ENCODE peak calls at places on chromosomes 2 and 18, in ten cellular contexts. R is esophagus squamous epithelium; W is IMR-90; U is left ventricle myocardium inferior; B is heart left ventricle; H is epithelial cell of esophagus; N is CD8-positive, alpha-beta T cell; D is bronchial epithelial cell; X is fibroblast of lung; I is cardiac fibroblast. Z is an unnamed sample.

GRCh38 chr2:100011272-100011711 is 131.1 kb downstream of the AFF3 start:
- DNase-seq in R (no peak), W (peak), U (no peak), B (no peak), H (no peak), N (no peak), D (no peak), X (peak), I (peak), Z (peak)

GRCh38 chr2:120750488-120751210 is 15.0 kb downstream of the GLI2 start:
- DNase-seq in R (no peak), W (peak), U (no peak), B (no peak), H (no peak), N (no peak), D (no peak), X (no peak), I (no peak), Z (no peak)

GRCh38 chr18:48571619-48572384 is 33.0 kb downstream of the CTIF start:
- DNase-seq in R (no peak), W (no peak), U (no peak), B (no peak), H (no peak), N (no peak), D (no peak), X (no peak), I (peak), Z (no peak)

GRCh38 chr2:109722026-109722425 is 72.1 kb upstream of the RGPD5 start:
- DNase-seq in R (no peak), W (no peak), U (peak), B (no peak), H (peak), N (no peak), D (peak), X (no peak), I (peak), Z (no peak)

GRCh38 chr18:32287249-32287648 is 97.4 kb downstream of the MEP1B start:
- DNase-seq in R (no peak), W (no peak), U (no peak), B (no peak), H (no peak), N (no peak), D (no peak), X (no peak), I (no peak), Z (no peak)

GRCh38 chr18:36187138-36187825 is at the start of gene MOCOS:
- DNase-seq in R (no peak), W (peak), U (peak), B (peak), H (peak), N (no peak), D (peak), X (peak), I (peak), Z (peak)

GRCh38 chr2:108855194-108855593 is 68.6 kb downstream of the CCDC138 start:
- DNase-seq in R (no peak), W (peak), U (no peak), B (no peak), H (peak), N (no peak), D (peak), X (peak), I (peak), Z (no peak)

GRCh38 chr2:158025263-158025996 is 76.2 kb upstream of the UPP2 start:
- DNase-seq in R (no peak), W (peak), U (no peak), B (no peak), H (no peak), N (no peak), D (no peak), X (peak), I (peak), Z (peak)

GRCh38 chr18:69523582-69523981 is 122.9 kb downstream of the DOK6 start:
- DNase-seq in R (no peak), W (no peak), U (no peak), B (no peak), H (no peak), N (no peak), D (no peak), X (no peak), I (no peak), Z (no peak)

GRCh38 chr2:86028763-86029381 is 76.8 kb downstream of the POLR1A start:
- DNase-seq in R (no peak), W (no peak), U (peak), B (peak), H (no peak), N (no peak), D (no peak), X (no peak), I (peak), Z (no peak)

GRCh38 chr2:168848220-168848619 is 42.0 kb downstream of the SPC25 start:
- DNase-seq in R (no peak), W (no peak), U (no peak), B (no peak), H (no peak), N (no peak), D (no peak), X (no peak), I (no peak), Z (no peak)

DNA sequence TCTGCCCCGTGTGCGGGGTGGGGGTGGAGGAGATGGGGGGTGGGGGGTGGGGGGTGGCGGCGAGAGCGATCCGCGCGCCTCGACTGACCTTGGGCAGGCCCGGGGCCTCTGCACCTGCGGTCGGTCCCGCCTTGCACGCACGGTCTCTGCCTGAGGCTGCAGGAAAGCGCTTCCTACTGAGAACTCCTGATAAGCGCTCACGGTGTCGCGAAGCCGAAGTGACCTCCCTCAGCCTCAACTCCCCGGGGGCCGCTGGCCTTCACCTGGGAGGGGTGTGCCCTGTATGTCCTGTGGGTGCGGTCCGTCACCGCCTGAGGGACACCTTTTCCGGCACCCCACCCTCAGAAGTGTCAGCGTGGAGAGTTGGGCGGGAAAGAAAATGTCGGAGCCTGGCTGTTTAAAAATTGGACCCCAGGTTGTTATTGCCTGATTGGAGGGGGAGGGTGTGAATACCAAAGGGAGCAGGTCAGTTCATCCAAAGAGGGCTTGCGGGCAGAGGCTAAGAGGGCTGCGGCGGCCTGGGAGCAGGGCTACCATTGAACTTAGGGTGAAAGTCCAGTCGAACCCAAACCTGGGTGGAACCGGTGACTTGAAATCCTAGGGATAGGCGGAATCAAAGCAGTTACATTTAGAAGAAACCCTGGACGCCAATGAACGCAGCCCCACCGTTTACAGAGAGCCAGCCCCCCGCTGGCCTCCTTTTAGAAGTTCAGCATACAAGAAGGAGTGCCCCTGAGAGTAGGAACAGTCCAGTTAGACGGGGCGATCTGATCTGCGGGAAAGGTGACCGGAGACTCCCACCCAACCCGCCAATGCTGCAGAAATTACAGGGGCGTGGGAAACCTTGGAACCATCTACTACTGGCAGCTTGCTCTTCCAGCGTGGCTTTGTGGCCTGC is 1.2 kb downstream of the MAL start:
- DNase-seq in R (no peak), W (no peak), U (no peak), B (no peak), H (no peak), N (no peak), D (no peak), X (no peak), I (no peak), Z (no peak)
- H3K4me3 ChIP-seq in R (peak), W (no peak), U (peak), B (peak), H (no peak), N (peak), D (no peak), X (no peak), I (no peak), Z (no peak)

DNA sequence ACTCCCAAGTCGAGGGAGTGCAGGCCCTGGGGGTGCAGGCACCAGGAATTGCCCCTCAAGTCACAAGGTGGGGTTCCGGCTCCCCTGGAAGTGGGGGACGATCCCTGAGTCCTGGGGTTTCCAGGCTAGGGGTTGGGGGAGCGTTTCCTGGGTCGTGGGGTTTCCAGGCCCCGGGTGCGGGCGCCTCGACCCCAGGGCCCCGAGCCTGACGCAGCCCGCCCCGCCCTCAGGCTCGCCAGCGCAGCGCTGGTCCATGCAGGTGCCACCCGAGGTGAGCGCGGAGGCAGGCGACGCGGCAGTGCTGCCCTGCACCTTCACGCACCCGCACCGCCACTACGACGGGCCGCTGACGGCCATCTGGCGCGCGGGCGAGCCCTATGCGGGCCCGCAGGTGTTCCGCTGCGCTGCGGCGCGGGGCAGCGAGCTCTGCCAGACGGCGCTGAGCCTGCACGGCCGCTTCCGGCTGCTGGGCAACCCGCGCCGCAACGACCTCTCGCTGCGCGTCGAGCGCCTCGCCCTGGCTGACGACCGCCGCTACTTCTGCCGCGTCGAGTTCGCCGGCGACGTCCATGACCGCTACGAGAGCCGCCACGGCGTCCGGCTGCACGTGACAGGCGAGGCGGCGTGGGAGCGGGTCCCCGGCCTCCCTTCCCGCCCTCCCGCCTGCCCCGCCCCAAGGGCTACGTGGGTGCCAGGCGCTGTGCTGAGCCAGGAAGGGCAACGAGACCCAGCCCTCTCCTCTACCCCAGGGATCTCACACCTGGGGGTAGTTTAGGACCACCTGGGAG is 12.0 kb downstream of the SIGLEC15 start:
- DNase-seq in R (no peak), W (no peak), U (peak), B (peak), H (peak), N (no peak), D (peak), X (peak), I (peak), Z (no peak)
- H3K4me3 ChIP-seq in R (no peak), W (no peak), U (peak), B (peak), H (no peak), N (peak), D (peak), X (peak), I (no peak), Z (peak)

DNA sequence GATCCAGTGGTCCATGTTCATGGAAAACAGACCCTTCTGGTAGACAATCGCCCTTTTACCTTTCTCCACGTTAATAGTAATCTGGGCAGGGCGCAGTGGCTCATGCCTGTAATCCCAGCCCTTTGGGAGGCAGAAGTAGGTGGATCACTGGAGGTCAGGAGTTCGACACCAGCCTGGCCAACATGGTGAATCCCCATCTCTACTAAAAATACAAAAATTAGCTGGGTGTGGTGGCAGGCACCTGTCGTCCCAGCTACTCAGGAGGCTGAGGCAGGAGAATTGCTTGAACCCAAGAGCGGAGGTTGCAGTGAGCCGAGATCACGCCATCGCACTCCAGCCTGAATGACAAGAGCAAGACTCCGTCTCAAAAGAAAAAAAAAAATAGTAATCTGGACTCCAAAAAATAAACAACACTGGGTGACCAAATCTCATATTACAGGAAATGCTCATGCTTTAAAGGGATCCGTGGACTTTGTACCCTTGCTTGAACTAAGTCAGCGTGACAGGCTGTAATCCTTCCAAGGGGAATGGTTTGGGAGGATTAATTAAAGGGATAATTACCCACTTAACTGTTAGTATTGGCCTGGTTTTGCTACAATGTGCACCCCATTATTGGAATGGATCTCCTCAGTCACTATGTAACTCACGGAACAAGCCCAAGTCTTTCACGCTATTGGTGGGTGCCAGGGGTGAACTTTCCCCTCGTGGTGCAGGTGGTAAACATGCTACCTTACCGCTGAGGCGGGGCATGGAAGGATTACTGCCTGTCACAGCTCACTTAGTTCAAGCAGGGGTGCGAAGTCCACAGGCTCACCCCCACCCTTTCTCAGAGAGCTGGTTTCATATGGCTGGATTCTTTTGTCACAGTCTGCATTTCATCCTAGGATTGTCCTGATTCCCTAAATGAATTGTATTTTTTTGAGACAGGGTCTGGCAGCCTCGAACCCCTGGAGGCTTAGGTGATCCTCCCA is 36.7 kb downstream of the PROC start:
- DNase-seq in R (no peak), W (no peak), U (no peak), B (no peak), H (no peak), N (no peak), D (no peak), X (peak), I (no peak), Z (no peak)
- H3K4me3 ChIP-seq in R (no peak), W (no peak), U (no peak), B (no peak), H (no peak), N (no peak), D (no peak), X (no peak), I (no peak), Z (no peak)

GRCh38 chr18:42447688-42448087 is 492.7 kb downstream of the PIK3C3 start:
- DNase-seq in R (no peak), W (no peak), U (no peak), B (no peak), H (no peak), N (no peak), D (no peak), X (no peak), I (no peak), Z (no peak)
- H3K4me3 ChIP-seq in R (no peak), W (no peak), U (no peak), B (no peak), H (no peak), N (no peak), D (no peak), X (no peak), I (no peak), Z (no peak)

GRCh38 chr18:75247041-75247551 is 36.5 kb downstream of the TSHZ1 start:
- DNase-seq in R (no peak), W (peak), U (no peak), B (no peak), H (no peak), N (no peak), D (no peak), X (peak), I (peak), Z (no peak)
- H3K4me3 ChIP-seq in R (peak), W (peak), U (peak), B (peak), H (peak), N (peak), D (peak), X (peak), I (peak), Z (peak)

GRCh38 chr18:711693-712400 is 583 bp downstream of the ENOSF1 start:
- DNase-seq in R (no peak), W (peak), U (peak), B (peak), H (peak), N (peak), D (peak), X (peak), I (peak), Z (peak)

GRCh38 chr18:711330-711692 is 1.1 kb downstream of the ENOSF1 start:
- DNase-seq in R (no peak), W (no peak), U (no peak), B (no peak), H (no peak), N (no peak), D (no peak), X (no peak), I (no peak), Z (no peak)

GRCh38 chr18:712401-713134 is at the start of gene ENOSF1:
- DNase-seq in R (no peak), W (peak), U (peak), B (peak), H (peak), N (peak), D (peak), X (peak), I (peak), Z (peak)

GRCh38 chr18:710418-711300 is 1.8 kb downstream of the ENOSF1 start:
- DNase-seq in R (no peak), W (no peak), U (no peak), B (no peak), H (no peak), N (no peak), D (no peak), X (no peak), I (no peak), Z (no peak)

GRCh38 chr18:713135-713490 is 683 bp upstream of the ENOSF1 start:
- DNase-seq in R (no peak), W (no peak), U (no peak), B (no peak), H (no peak), N (no peak), D (no peak), X (no peak), I (no peak), Z (no peak)
- H3K4me3 ChIP-seq in R (peak), W (no peak), U (peak), B (peak), H (peak), N (peak), D (peak), X (peak), I (peak), Z (peak)

GRCh38 chr18:22168360-22168921 is 948 bp upstream of the GATA6 start:
- DNase-seq in R (no peak), W (no peak), U (no peak), B (no peak), H (peak), N (no peak), D (no peak), X (peak), I (peak), Z (no peak)

GRCh38 chr18:22170421-22171262 is 1.3 kb downstream of the GATA6 start:
- DNase-seq in R (no peak), W (peak), U (peak), B (peak), H (peak), N (no peak), D (no peak), X (peak), I (peak), Z (peak)

GRCh38 chr18:22169011-22169888 is at the start of gene GATA6:
- DNase-seq in R (no peak), W (peak), U (peak), B (peak), H (peak), N (no peak), D (peak), X (peak), I (peak), Z (peak)

GRCh38 chr18:22171263-22171838 is 2.0 kb downstream of the GATA6 start:
- DNase-seq in R (no peak), W (no peak), U (no peak), B (no peak), H (no peak), N (no peak), D (no peak), X (no peak), I (peak), Z (no peak)

DNA sequence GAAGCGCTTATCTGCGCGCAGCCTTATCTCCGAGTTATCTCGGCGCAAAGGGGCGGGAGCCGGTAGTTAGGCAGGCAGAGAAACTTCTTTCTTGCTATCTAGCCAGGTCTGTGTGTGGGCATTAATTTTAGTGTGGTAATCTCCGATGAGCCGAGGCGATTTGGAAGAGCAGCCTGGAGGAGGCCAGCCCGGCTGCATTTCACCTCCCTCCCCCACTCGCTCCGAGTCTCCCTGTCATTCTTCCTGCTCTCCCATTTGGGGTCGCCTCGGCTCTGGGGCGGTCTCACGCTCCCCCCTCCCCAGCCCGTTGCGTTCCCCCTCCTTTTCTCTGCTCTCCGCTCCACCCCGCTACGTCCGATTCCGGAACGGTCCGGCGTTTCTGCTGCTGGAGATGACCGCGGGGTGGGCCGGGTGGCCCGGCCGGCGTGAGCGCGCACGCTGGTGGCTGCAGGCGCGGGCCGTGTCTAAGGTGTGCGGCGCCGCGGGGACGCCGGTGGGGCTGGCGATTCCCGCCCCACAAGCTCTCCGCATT is 566 bp downstream of the GATA6 start:
- DNase-seq in R (no peak), W (peak), U (peak), B (peak), H (no peak), N (no peak), D (no peak), X (peak), I (peak), Z (no peak)
- H3K4me3 ChIP-seq in R (peak), W (peak), U (peak), B (peak), H (peak), N (peak), D (peak), X (peak), I (peak), Z (peak)

Z was measured in brain microvascular endothelial cell.